ENCODE peak calls at places on chromosomes 16 and 17, in four cellular contexts. W is SK-N-SH, K is K562, I is GM12878. L is an unnamed sample.

GRCh38 chr17:37493249-37494027 is 3.7 kb downstream of the DUSP14 start:
- DNase-seq in K (no peak), I (no peak), W (no peak), L (no peak)

GRCh38 chr17:48036693-48037035 is 933 bp downstream of the COPZ2 start:
- DNase-seq in K (peak; percentile 58), W (no peak), I (no peak), L (no peak)

GRCh38 chr17:7445011-7445927 is at the start of gene CHRNB1:
- DNase-seq in I (no peak), W (peak; percentile 94), K (peak; percentile 88), L (peak; percentile 93)

GRCh38 chr16:69453936-69454335 is 29.5 kb downstream of the CYB5B start:
- DNase-seq in W (no peak), I (no peak), K (no peak), L (no peak)

GRCh38 chr17:79531191-79531590 is 79.7 kb downstream of the RBFOX3 start:
- DNase-seq in I (no peak), K (no peak), W (no peak), L (no peak)

GRCh38 chr16:13036600-13036999 is 135.2 kb downstream of the SHISA9 start:
- DNase-seq in W (no peak), I (no peak), K (peak; percentile 55), L (peak; percentile 70)

GRCh38 chr17:60247836-60248461 is 98.2 kb downstream of the CA4 start:
- DNase-seq in K (no peak), W (no peak), I (no peak), L (no peak)

GRCh38 chr17:42311240-42312034 is 23.1 kb downstream of the STAT5A start:
- DNase-seq in I (no peak), W (peak; percentile 82), K (peak; percentile 97), L (peak; percentile 45)

GRCh38 chr16:28845173-28846079 is 722 bp downstream of the TUFM start:
- DNase-seq in I (no peak), W (peak; percentile 51), K (peak; percentile 83), L (peak; percentile 24)

GRCh38 chr16:23514381-23515152 is 4.3 kb upstream of the GGA2 start:
- DNase-seq in W (no peak), I (no peak), K (no peak), L (no peak)

GRCh38 chr16:2835638-2836493 is 5.8 kb downstream of the ZG16B start:
- DNase-seq in W (no peak), I (no peak), K (no peak), L (no peak)

GRCh38 chr17:1995321-1996242 is 29.6 kb downstream of the RTN4RL1 start:
- DNase-seq in I (no peak), W (peak; percentile 64), K (no peak), L (no peak)

GRCh38 chr17:1997587-1998425 is 27.3 kb downstream of the RTN4RL1 start:
- DNase-seq in I (no peak), W (no peak), K (no peak), L (peak; percentile 42)

GRCh38 chr17:1997146-1997586 is 28.0 kb downstream of the RTN4RL1 start:
- DNase-seq in I (no peak), K (no peak), W (no peak), L (no peak)

GRCh38 chr17:1994707-1995106 is 30.4 kb downstream of the RTN4RL1 start:
- DNase-seq in I (no peak), W (no peak), K (no peak), L (no peak)

GRCh38 chr17:1996243-1997145 is 28.6 kb downstream of the RTN4RL1 start:
- DNase-seq in K (no peak), W (peak; percentile 87), I (no peak), L (no peak)
- TF ChIP-seq USF1 in K (no peak), W (no peak), I (no peak), L (no peak)

GRCh38 chr16:51984395-51984794 is 562.5 kb downstream of the TOX3 start:
- DNase-seq in K (no peak), I (no peak), W (no peak), L (no peak)

GRCh38 chr16:51981725-51982124 is 565.2 kb downstream of the TOX3 start:
- DNase-seq in I (no peak), K (no peak), W (no peak), L (no peak)

GRCh38 chr16:51987519-51987918 is 559.4 kb downstream of the TOX3 start:
- DNase-seq in I (no peak), W (no peak), K (no peak), L (no peak)

GRCh38 chr16:51988977-51989376 is 558.0 kb downstream of the TOX3 start:
- DNase-seq in I (no peak), W (no peak), K (no peak), L (no peak)

DNA sequence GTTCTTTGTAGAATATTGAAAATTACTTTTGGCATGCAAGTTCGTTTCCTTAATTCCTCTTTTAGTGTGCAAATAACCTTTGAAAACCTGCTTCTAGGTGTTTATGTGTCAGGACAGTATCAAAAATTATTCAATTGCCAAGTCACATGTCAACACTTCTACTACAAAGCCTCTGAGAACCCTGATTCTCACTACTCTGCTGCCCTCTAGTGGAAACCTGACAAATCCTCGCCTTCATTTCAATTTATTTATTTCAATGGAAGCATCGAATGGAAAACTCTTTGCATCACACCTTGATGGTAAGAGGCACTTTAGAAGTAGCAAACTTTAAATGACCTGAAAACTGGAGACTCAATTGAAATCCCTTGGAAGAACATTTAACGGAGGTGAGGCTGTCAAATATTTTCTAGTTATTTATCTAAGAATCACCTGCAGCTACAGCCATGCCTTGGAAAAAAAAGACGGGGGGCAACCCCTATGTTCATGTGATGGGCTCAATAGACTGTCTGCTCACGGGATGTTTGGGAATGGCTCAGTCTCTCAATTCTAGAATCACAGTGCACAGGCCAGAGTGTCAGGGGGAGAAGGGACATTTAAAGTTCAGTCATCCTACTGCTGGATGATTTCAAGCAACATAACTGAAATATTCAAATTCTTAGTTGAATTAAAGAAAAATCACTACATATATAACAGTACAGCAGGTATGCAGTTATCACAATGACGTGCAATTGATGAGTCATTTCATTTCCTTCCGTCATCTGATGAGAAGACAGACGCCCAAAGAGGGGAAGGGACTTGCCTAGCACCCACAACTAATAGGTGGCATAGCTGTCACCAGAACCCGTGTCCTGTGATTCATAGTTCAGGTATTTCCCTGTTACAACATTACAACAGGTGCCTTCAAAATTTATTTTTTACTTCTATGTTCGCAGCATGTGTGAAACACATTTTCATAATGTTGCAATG is 563.9 kb downstream of the TOX3 start:
- DNase-seq in I (no peak), K (peak; percentile 58), W (peak; percentile 48), L (peak; percentile 22)
- TF ChIP-seq USF1 in I (no peak), K (no peak), W (no peak), L (no peak)

DNA sequence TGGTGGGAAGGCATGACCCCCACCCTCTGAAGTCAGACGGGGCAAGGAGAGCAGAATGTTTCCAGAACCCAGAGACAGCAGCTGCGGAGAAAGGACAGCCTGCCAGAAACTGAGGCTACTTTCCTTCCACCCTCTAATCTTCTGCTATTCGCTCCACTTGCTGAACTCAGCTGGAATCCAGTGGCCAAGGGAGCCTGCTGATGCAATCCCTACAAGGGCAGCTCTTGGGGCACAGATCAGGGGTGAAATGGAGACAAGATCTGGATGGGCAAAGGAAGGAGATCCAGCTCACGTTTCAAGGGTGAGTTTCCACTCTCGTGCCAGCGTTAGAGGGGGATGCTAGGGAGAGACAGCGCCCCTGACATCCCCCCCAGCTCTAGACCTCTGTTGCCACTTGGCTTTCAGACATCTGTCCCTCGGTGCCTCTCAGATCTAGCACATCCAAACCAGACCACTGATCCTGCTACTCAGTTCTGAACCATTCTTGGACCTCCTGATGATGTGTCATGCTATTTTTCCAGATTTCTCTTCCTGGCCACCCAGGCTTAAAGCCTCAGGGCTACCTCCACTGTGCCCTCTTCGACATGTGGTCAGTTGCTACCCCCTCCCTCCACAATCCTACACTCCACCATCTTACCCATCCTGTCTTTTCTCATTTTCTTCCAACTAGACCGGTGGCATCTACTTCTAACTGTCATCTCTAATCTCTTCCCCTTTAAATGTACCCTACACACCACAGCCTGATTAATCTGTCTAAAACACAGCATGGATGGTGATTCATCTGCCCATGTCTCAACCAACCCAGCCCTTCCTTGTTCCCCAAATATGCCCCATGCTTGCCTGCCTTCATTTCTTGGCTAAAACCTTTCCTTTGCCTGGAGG is 478.8 kb downstream of the SLC39A11 start:
- DNase-seq in K (no peak), W (no peak), I (no peak), L (no peak)
- TF ChIP-seq USF1 in K (no peak), W (no peak), I (no peak), L (no peak)

GRCh38 chr17:55056530-55056929 is 88.0 kb downstream of the STXBP4 start:
- DNase-seq in I (no peak), K (no peak), W (peak; percentile 13), L (no peak)
- TF ChIP-seq USF1 in I (no peak), K (no peak), W (no peak), L (no peak)

GRCh38 chr17:31512796-31513195 is 121.3 kb downstream of the RAB11FIP4 start:
- DNase-seq in I (no peak), K (no peak), W (no peak), L (no peak)
- TF ChIP-seq USF1 in I (no peak), K (no peak), W (no peak), L (no peak)

GRCh38 chr16:20320592-20320991 is 6.7 kb downstream of the GP2 start:
- DNase-seq in I (no peak), W (no peak), K (no peak), L (no peak)
- TF ChIP-seq USF1 in I (no peak), W (no peak), K (no peak), L (no peak)

GRCh38 chr17:31174215-31174614 is 79.4 kb downstream of the NF1 start:
- DNase-seq in W (no peak), I (no peak), K (no peak), L (no peak)
- TF ChIP-seq USF1 in W (no peak), I (no peak), K (no peak), L (no peak)

GRCh38 chr17:50906443-50906842 is 40.3 kb upstream of the TOB1 start:
- DNase-seq in I (no peak), K (no peak), W (no peak), L (no peak)

GRCh38 chr17:50904522-50905459 is 38.6 kb upstream of the TOB1 start:
- DNase-seq in K (no peak), I (no peak), W (peak; percentile 90), L (no peak)

GRCh38 chr17:50905460-50905803 is 39.3 kb upstream of the TOB1 start:
- DNase-seq in K (peak; percentile 14), I (no peak), W (peak; percentile 71), L (peak; percentile 43)

GRCh38 chr17:50902768-50903353 is 36.7 kb upstream of the TOB1 start:
- DNase-seq in K (no peak), W (no peak), I (no peak), L (no peak)

DNA sequence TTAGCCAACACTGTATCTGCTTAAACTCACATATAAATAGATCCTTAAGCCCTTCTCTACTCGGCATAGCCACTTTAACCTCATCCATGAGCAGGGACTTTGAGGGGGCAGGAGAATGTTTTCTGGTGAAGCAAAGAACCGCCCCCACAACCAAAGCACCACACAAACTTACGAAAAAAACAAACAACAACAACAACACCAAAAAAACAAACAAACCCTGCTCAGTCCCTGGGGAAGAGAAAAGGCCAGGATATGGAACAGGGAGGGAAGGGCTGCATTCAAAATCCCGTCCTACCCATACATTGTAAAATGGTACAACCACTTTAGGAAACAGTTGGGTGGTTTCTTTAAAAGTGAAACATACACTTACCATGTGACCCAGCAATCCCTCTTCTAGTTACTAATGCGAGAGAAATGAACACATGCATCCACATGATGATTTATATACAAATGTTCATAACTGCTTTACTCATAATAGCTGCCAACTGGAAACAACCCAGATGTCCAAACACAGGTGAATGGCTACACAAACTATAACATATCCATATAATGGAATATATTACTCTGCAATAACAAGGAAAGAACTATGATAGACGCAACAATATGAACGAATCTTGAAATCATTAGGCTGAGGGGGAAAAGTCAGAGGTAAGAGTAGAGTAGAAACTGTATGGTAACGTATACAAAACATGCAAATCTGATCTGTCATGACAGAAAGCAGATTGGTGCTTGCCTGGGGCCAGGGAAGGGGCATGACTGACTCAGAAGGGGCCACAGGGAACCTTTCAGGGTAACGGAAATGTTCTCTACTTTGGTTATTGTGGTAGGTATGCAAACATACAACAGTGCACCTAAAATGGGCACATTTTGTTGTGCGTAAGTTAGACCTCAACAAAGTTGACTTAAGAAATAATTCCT is 37.7 kb upstream of the TOB1 start:
- DNase-seq in W (no peak), K (no peak), I (no peak), L (no peak)
- TF ChIP-seq USF1 in W (peak; percentile 71), K (no peak), I (no peak), L (no peak)